ENCODE peak calls at places on chromosomes 3 and 15, in seven cellular contexts. G, C, D, B, T, U and A are unnamed samples.

GRCh38 chr3:191363221-191363620 is 32.9 kb upstream of the UTS2B start:
- DNase-seq in C (no peak), T (no peak), B (no peak), G (no peak), D (no peak), U (no peak), A (no peak)

GRCh38 chr3:136685882-136686281 is 66.3 kb downstream of the STAG1 start:
- DNase-seq in C (no peak), B (no peak), D (no peak), U (no peak), G (no peak), T (no peak), A (no peak)

GRCh38 chr3:9893739-9894138 is 3.3 kb downstream of the JAGN1 start:
- DNase-seq in T (peak), G (no peak), C (no peak), D (no peak), U (no peak), B (no peak), A (no peak)

GRCh38 chr3:4011136-4011535 is 211.9 kb downstream of the LRRN1 start:
- DNase-seq in G (no peak), C (no peak), B (no peak), D (no peak), T (no peak), U (no peak), A (no peak)

GRCh38 chr3:185724761-185725160 is 100.1 kb downstream of the IGF2BP2 start:
- DNase-seq in D (no peak), B (peak), C (no peak), T (no peak), G (no peak), U (peak), A (no peak)

GRCh38 chr3:45387636-45388348 is 584 bp upstream of the LARS2 start:
- DNase-seq in B (no peak), D (no peak), G (no peak), U (no peak), C (peak), T (no peak), A (no peak)

GRCh38 chr3:110577856-110578255 is 493.8 kb upstream of the NECTIN3 start:
- DNase-seq in C (no peak), D (no peak), T (no peak), G (no peak), U (no peak), B (no peak), A (no peak)

GRCh38 chr3:111040959-111041358 is 30.7 kb upstream of the NECTIN3 start:
- DNase-seq in D (no peak), B (no peak), U (no peak), G (no peak), T (no peak), C (no peak), A (no peak)

GRCh38 chr3:197305854-197306253 is 7.4 kb upstream of the DLG1 start:
- DNase-seq in B (peak), C (peak), T (no peak), D (no peak), G (no peak), U (peak), A (no peak)

GRCh38 chr3:135970500-135971116 is 5.1 kb downstream of the PPP2R3A start:
- DNase-seq in G (no peak), U (peak), T (no peak), D (no peak), C (no peak), B (peak), A (no peak)

GRCh38 chr3:143081844-143082778 is 37.5 kb upstream of the CHST2 start:
- DNase-seq in T (no peak), D (no peak), G (no peak), U (no peak), C (no peak), B (no peak), A (no peak)

GRCh38 chr15:48340111-48340510 is 8.9 kb downstream of the DUT start:
- DNase-seq in B (no peak), C (no peak), D (no peak), U (no peak), G (no peak), T (no peak), A (no peak)

GRCh38 chr15:60397772-60398445 is at the start of gene ANXA2:
- DNase-seq in G (peak), B (peak), D (peak), C (peak), U (peak), T (peak), A (no peak)

GRCh38 chr15:65374831-65375401 is 2.9 kb downstream of the IGDCC3 start:
- DNase-seq in U (no peak), C (no peak), D (no peak), B (peak), T (no peak), G (no peak), A (no peak)

GRCh38 chr3:72440491-72440890 is 407.8 kb downstream of the SHQ1 start:
- DNase-seq in G (no peak), D (no peak), C (no peak), T (no peak), B (no peak), U (no peak), A (no peak)

GRCh38 chr15:70337292-70338186 is 239.8 kb upstream of the TLE3 start:
- DNase-seq in C (no peak), B (no peak), G (no peak), D (no peak), U (no peak), T (no peak), A (no peak)

GRCh38 chr3:53173107-53173506 is 12.1 kb downstream of the PRKCD start:
- DNase-seq in U (no peak), T (no peak), G (no peak), C (no peak), D (no peak), B (no peak), A (no peak)

GRCh38 chr3:53171109-53171453 is 10.1 kb downstream of the PRKCD start:
- DNase-seq in U (no peak), T (no peak), D (no peak), C (no peak), B (no peak), G (no peak), A (no peak)

GRCh38 chr3:53170325-53171108 is 9.5 kb downstream of the PRKCD start:
- DNase-seq in D (no peak), C (peak), U (no peak), G (no peak), T (no peak), B (no peak), A (no peak)

GRCh38 chr3:53169832-53170324 is 8.9 kb downstream of the PRKCD start:
- DNase-seq in U (no peak), G (no peak), T (no peak), C (no peak), D (no peak), B (no peak), A (no peak)

GRCh38 chr3:53171827-53172505 is 11.0 kb downstream of the PRKCD start:
- DNase-seq in C (no peak), G (no peak), U (no peak), D (no peak), B (no peak), T (no peak), A (no peak)
- H3K9ac ChIP-seq in C (no peak), G (no peak), U (no peak), D (no peak), B (no peak), T (no peak), A (peak)

DNA sequence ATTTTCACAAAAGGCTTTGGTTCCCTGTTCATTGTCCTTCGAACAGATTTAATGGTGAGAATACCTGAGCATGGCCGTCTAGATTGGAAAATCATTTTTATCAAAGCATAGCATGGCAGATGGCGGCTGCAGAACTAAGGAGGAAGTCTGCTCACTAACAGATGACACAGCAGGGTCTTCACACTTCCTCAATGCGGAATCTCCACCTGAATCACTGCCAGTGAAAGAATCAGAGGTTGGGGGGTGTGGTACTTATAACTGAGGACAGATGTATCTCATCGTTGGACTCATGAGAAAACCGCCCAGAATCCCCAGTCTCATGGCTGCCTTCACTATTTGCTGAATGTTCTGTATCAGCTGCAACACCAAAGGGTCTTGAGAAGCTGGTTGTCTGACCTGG is 31.6 kb upstream of the PYGO1 start:
- DNase-seq in T (no peak), G (no peak), B (no peak), D (no peak), C (no peak), U (no peak), A (no peak)
- H3K9ac ChIP-seq in T (no peak), G (no peak), B (no peak), D (no peak), C (no peak), U (no peak), A (no peak)

DNA sequence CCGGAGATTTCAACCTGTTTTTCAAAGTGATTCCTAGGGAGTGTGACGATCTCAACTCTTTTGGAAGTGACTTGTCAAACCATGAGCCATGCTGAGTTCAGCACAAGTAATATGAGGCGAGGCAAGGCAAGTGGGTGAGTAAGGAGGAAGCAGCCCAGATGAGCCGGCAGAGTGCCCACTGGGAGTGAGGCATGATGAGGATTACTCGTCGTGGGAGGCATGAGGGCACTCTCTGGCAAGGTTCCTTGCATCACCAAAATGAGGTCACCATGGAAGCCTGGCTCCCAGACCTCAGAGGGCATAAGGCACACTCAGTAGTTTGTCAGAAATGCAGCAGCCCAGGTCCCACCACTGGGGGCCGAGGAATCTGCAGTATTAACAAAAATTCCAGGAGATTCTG is 636.1 kb downstream of the MAGI1 start:
- DNase-seq in C (no peak), T (no peak), B (peak), G (no peak), U (peak), D (no peak), A (no peak)
- H3K9ac ChIP-seq in C (no peak), T (no peak), B (no peak), G (no peak), U (no peak), D (no peak), A (no peak)

GRCh38 chr3:47342156-47342555 is 38.7 kb upstream of the PTPN23 start:
- DNase-seq in C (no peak), T (no peak), B (no peak), G (no peak), U (peak), D (no peak), A (no peak)

GRCh38 chr3:47347217-47347801 is 33.5 kb upstream of the PTPN23 start:
- DNase-seq in C (peak), D (no peak), B (peak), G (no peak), U (peak), T (no peak), A (no peak)

GRCh38 chr3:47342812-47343211 is 38.0 kb upstream of the PTPN23 start:
- DNase-seq in D (no peak), B (no peak), T (no peak), U (no peak), C (no peak), G (no peak), A (no peak)

GRCh38 chr3:47343471-47343971 is 37.3 kb upstream of the PTPN23 start:
- DNase-seq in G (no peak), D (no peak), T (no peak), B (no peak), C (no peak), U (no peak), A (no peak)

GRCh38 chr3:47344971-47345370 is 35.9 kb upstream of the PTPN23 start:
- DNase-seq in D (no peak), U (no peak), B (no peak), G (no peak), T (peak), C (no peak), A (no peak)
- H3K9ac ChIP-seq in D (no peak), U (no peak), B (no peak), G (no peak), T (no peak), C (no peak), A (no peak)

GRCh38 chr3:12353796-12354505 is 65.1 kb downstream of the PPARG start:
- DNase-seq in D (no peak), T (no peak), U (no peak), C (no peak), B (no peak), G (no peak), A (no peak)

GRCh38 chr3:12352253-12352652 is 63.4 kb downstream of the PPARG start:
- DNase-seq in B (no peak), T (no peak), U (no peak), D (no peak), C (no peak), G (no peak), A (no peak)

GRCh38 chr3:12347301-12347700 is 58.4 kb downstream of the PPARG start:
- DNase-seq in C (no peak), G (no peak), U (no peak), B (no peak), T (no peak), D (no peak), A (no peak)

GRCh38 chr3:12351145-12351544 is 62.3 kb downstream of the PPARG start:
- DNase-seq in C (no peak), B (no peak), G (no peak), D (no peak), T (no peak), U (no peak), A (no peak)

DNA sequence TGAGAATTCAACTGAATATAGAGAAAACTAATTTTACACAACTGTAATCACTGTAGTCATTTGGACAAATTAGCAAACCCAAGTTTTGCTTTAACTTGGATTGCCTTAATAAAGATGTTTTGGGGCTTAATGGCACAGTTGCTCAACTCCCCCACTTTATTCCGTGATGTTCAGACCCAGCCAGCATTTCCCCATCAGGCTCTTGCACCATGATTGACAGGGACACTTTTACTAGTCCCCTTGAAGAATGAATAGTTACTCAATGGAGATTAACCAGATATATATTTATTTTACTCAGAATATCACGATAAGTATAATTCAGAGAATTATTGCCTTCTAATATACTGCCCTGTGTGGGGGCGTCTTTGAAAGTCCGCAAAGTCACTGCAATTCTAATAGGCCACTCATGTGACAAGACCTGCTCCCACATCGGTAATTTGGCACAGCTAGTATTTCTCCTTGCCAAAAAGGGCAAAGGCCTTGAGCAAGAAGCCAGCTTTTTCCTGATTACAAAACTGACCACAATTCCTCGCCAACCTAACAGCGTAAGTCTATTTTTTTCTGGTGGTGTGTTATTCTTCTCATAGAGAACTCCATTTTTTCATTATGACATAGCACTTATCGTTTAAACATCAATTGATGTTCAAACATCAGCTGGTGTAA is 61.4 kb downstream of the PPARG start:
- DNase-seq in G (peak), B (no peak), U (peak), T (peak), D (no peak), C (no peak), A (no peak)
- H3K9ac ChIP-seq in G (no peak), B (no peak), U (no peak), T (no peak), D (no peak), C (no peak), A (no peak)

GRCh38 chr3:15892828-15893227 is 95.0 kb upstream of the ANKRD28 start:
- DNase-seq in G (no peak), T (peak), B (peak), U (peak), C (no peak), D (no peak), A (no peak)

GRCh38 chr3:15889936-15890335 is 92.2 kb upstream of the ANKRD28 start:
- DNase-seq in U (no peak), G (no peak), B (no peak), C (no peak), T (no peak), D (no peak), A (no peak)

GRCh38 chr3:15896500-15896899 is 98.7 kb upstream of the ANKRD28 start:
- DNase-seq in G (no peak), T (no peak), D (no peak), U (no peak), B (no peak), C (no peak), A (no peak)

GRCh38 chr3:15892311-15892710 is 94.5 kb upstream of the ANKRD28 start:
- DNase-seq in C (peak), U (no peak), D (no peak), T (no peak), B (no peak), G (no peak), A (no peak)

GRCh38 chr3:15894382-15894781 is 96.6 kb upstream of the ANKRD28 start:
- DNase-seq in C (no peak), G (no peak), D (no peak), B (no peak), T (no peak), U (no peak), A (no peak)
- H3K9ac ChIP-seq in C (no peak), G (no peak), D (no peak), B (no peak), T (no peak), U (peak), A (no peak)

DNA sequence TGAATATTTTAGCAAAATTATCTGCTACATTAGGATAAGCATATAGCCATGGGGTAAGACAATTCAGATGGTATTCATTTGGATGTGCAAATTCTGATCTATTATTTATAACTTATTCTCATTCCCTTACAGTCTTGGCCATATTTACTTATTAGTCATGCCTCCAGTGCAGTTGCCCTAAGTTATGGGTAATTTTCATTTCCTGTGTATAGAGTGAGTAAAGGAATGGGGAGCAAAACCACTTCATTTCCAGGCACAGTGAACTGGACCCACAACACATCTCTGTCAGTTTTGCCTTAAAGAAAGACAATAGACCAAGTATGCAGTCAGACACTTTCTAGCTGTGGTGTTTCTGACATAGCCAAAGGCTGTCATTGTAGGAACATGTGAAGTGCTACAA is 134.2 kb downstream of the POLQ start:
- DNase-seq in B (peak), T (no peak), G (no peak), D (no peak), C (no peak), U (peak), A (no peak)
- H3K9ac ChIP-seq in B (no peak), T (no peak), G (no peak), D (no peak), C (no peak), U (no peak), A (no peak)